ENCODE peak calls at places on chromosomes 3 and 15, in seven cellular contexts. N is H1, G is sigmoid colon, L is esophagus muscularis mucosa, B is K562, Y is stomach, U is ovary. I is an unnamed sample.

GRCh38 chr3:153734777-153735551 is 386.2 kb upstream of the ARHGEF26 start:
- DNase-seq in U (no peak), B (no peak), G (no peak), Y (no peak), L (no peak), N (no peak), I (no peak)

GRCh38 chr3:141335531-141336042 is 32.7 kb upstream of the ZBTB38 start:
- DNase-seq in N (no peak), U (no peak), G (no peak), Y (no peak), B (no peak), L (no peak), I (no peak)

GRCh38 chr15:49646891-49647290 is 26.0 kb downstream of the DTWD1 start:
- DNase-seq in B (no peak), G (no peak), U (no peak), L (no peak), N (no peak), Y (no peak), I (no peak)

GRCh38 chr3:73036694-73037368 is 24.6 kb upstream of the EBLN2 start:
- DNase-seq in Y (no peak), N (no peak), U (no peak), B (no peak), G (no peak), L (no peak), I (no peak)

GRCh38 chr3:14440168-14440518 is 37.7 kb downstream of the SLC6A6 start:
- DNase-seq in N (no peak), B (no peak), L (no peak), G (no peak), Y (no peak), U (no peak), I (no peak)

GRCh38 chr3:181210275-181210674 is 220.7 kb upstream of the DNAJC19 start:
- DNase-seq in B (no peak), N (no peak), Y (no peak), G (no peak), U (no peak), L (no peak), I (no peak)

GRCh38 chr3:115627180-115628074 is 4.1 kb downstream of the GAP43 start:
- DNase-seq in Y (no peak), B (no peak), N (no peak), G (no peak), L (no peak), U (no peak), I (no peak)

GRCh38 chr3:60504827-60505457 is 746.3 kb downstream of the FHIT start:
- DNase-seq in U (no peak), B (no peak), L (no peak), N (no peak), Y (no peak), G (no peak), I (no peak)

GRCh38 chr15:48527517-48527916 is 118.0 kb downstream of the FBN1 start:
- DNase-seq in Y (no peak), U (no peak), L (no peak), N (no peak), B (no peak), G (no peak), I (no peak)

GRCh38 chr3:70728311-70728710 is 415.9 kb upstream of the MDFIC2 start:
- DNase-seq in G (no peak), Y (no peak), L (no peak), B (no peak), U (no peak), N (no peak), I (no peak)

GRCh38 chr15:76310470-76311070 is 699 bp downstream of the ETFA start:
- DNase-seq in G (no peak), Y (no peak), B (peak; percentile 47), N (no peak), L (no peak), U (no peak), I (no peak)

GRCh38 chr3:8982509-8982908 is 19.2 kb upstream of the RAD18 start:
- DNase-seq in U (no peak), B (no peak), Y (no peak), L (peak; percentile 90), G (no peak), N (no peak), I (no peak)

GRCh38 chr3:72972706-72973030 is 23.9 kb upstream of the PPP4R2 start:
- DNase-seq in G (no peak), Y (no peak), B (no peak), U (no peak), L (no peak), N (no peak), I (no peak)

GRCh38 chr3:146165370-146165769 is 4.4 kb upstream of the PLOD2 start:
- DNase-seq in L (no peak), U (no peak), G (no peak), Y (no peak), B (no peak), N (no peak), I (no peak)

GRCh38 chr3:108389361-108389760 is 93.0 kb downstream of the HHLA2 start:
- DNase-seq in G (no peak), U (no peak), N (no peak), B (no peak), Y (no peak), L (no peak), I (no peak)

GRCh38 chr3:58567251-58567515 is 10.0 kb downstream of the FAM107A start:
- DNase-seq in U (no peak), L (no peak), Y (no peak), B (no peak), N (no peak), G (peak; percentile 41), I (no peak)

GRCh38 chr3:194129581-194130133 is 6.3 kb upstream of the HES1 start:
- DNase-seq in B (no peak), N (peak; percentile 63), Y (no peak), G (peak; percentile 20), U (peak; percentile 63), L (no peak), I (peak; percentile 44)

GRCh38 chr3:194126790-194127189 is 9.2 kb upstream of the HES1 start:
- DNase-seq in L (no peak), Y (no peak), G (no peak), N (no peak), B (no peak), U (no peak), I (no peak)

GRCh38 chr3:194130807-194131589 is 5.0 kb upstream of the HES1 start:
- DNase-seq in U (no peak), L (no peak), Y (peak; percentile 70), N (no peak), G (no peak), B (no peak), I (peak; percentile 62)

GRCh38 chr3:194130211-194130610 is 5.7 kb upstream of the HES1 start:
- DNase-seq in U (no peak), L (no peak), B (no peak), N (no peak), Y (no peak), G (no peak), I (no peak)

GRCh38 chr3:194128202-194128907 is 7.6 kb upstream of the HES1 start:
- DNase-seq in Y (no peak), G (no peak), L (no peak), B (no peak), U (no peak), N (no peak), I (no peak)
- TF ChIP-seq CTCF in Y (no peak), G (no peak), L (no peak), B (no peak), U (no peak), N (no peak), I (no peak)

GRCh38 chr3:51539291-51539891 is 872 bp downstream of the RAD54L2 start:
- DNase-seq in Y (no peak), N (peak; percentile 61), G (no peak), B (peak; percentile 61), U (no peak), L (no peak), I (peak; percentile 9)
- TF ChIP-seq POLR2A in Y (no peak), N (no peak), G (no peak), B (peak; percentile 18), U (no peak), L (no peak), I (no peak)

GRCh38 chr15:68818088-68818670 is 2.5 kb downstream of the ANP32A start:
- DNase-seq in Y (peak; percentile 65), B (peak; percentile 77), L (no peak), U (peak; percentile 72), N (peak; percentile 79), G (peak; percentile 83), I (peak; percentile 69)
- TF ChIP-seq EP300 in Y (no peak), B (no peak), L (no peak), U (no peak), N (no peak), G (no peak), I (no peak)

DNA sequence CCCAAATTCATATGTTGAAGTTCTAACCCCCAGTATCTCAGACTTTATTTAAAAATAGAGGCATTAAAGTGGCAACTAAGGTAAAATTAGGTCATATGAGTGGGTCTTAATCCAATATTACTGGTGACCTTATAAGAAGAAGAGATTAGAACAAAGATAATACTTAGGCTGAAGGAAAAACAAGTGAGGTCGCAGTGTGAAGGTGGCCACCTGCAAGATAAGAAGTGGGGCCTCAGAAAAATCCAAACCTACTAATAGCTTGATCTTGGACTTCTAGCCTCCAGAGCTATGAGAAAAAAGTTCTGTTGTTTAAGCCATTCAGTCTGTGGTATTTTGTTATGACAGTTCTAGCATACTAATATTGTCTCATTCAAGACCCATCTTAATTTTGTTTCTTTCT is 159.9 kb upstream of the PEX5L start:
- DNase-seq in B (no peak), N (no peak), U (no peak), G (no peak), L (no peak), Y (no peak), I (no peak)
- TF ChIP-seq CTCF in B (no peak), N (no peak), U (no peak), G (no peak), L (no peak), Y (no peak), I (no peak)

GRCh38 chr15:56365075-56365711 is at the start of gene TEX9:
- DNase-seq in N (peak; percentile 91), Y (peak; percentile 88), G (peak; percentile 91), U (peak; percentile 91), B (peak; percentile 89), L (no peak), I (peak; percentile 91)
- TF ChIP-seq POLR2A in N (peak; percentile 59), Y (no peak), G (no peak), U (no peak), B (peak; percentile 79), L (no peak), I (peak; percentile 47)

DNA sequence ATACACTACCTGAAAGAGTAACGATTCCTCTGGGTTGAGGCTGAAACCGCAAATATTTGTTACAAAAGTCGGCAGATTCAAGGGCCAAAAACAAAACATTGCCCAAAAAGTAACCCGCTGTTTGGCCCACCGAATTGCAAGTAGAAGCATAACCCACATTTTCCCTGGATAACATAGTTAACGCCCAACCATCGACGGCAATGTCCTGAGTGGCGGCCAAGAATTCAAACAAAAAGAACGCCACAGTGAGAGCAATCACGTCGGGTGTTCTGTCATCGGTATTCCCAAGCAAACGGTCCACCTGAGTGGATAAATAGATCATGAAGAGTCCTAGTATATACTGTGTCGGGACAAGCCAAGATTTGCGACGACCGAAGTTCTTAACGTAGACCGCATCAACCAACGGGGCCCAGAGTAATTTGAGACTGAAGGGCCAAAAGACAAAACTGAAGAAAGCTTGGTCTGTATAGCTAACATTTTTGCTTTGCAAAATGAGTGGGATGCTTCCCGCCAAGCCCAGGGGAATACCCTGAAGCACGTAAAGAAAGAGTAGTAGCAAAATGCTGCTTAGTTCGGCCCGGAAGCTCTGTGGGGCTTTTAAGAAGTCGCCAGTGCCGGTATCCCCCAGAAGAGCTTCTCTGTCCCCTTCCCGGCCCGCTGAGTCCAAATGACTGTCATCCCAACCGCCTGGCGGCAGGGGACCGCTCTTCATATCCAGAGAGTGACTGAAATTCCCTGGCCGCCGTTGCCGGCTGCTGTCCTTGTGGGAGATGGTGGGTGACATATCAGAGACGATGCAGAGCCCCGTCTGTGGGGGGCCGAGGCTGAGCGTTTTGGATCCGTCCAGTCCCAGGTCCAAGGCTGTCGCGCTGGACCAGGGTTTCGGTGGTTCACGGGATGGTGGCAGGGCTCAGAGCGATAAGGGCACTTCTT is 747 bp downstream of the SLC33A1 start:
- DNase-seq in B (peak; percentile 37), L (no peak), Y (peak; percentile 29), G (peak; percentile 75), U (no peak), N (no peak), I (peak; percentile 30)
- TF ChIP-seq EP300 in B (no peak), L (no peak), Y (no peak), G (no peak), U (no peak), N (no peak), I (no peak)

I was measured in transverse colon.